ENCODE peak calls at places on chromosomes 5 and 9, in seven cellular contexts. P, S, B, W, C, I and K are unnamed samples.
A peak's percentile ranks its signal among the peaks of the same experiment; 100 is the strongest.

GRCh38 chr5:45105491-45105994 is 296.8 kb downstream of the MRPS30 start:
- DNase-seq in P (no peak), S (no peak), B (no peak), W (no peak), C (no peak), I (no peak), K (no peak)

GRCh38 chr9:2281031-2281802 is 266.1 kb downstream of the SMARCA2 start:
- DNase-seq in P (no peak), S (peak; percentile 5), B (peak; percentile 50), W (peak; percentile 8), C (no peak), I (no peak), K (no peak)

GRCh38 chr5:57680686-57681085 is 198.1 kb upstream of the ACTBL2 start:
- DNase-seq in P (no peak), S (no peak), B (peak; percentile 73), W (no peak), C (no peak), I (no peak), K (no peak)

GRCh38 chr9:128805661-128806060 is 12.6 kb upstream of the ENDOG start:
- DNase-seq in P (no peak), S (no peak), B (no peak), W (no peak), C (no peak), I (no peak), K (no peak)

GRCh38 chr9:114694146-114694545 is 12.2 kb upstream of the TEX48 start:
- DNase-seq in P (no peak), S (no peak), B (no peak), W (peak; percentile 23), C (no peak), I (no peak), K (no peak)

GRCh38 chr5:106601605-106602004 is 1069.1 kb downstream of the EFNA5 start:
- DNase-seq in P (no peak), S (no peak), B (peak; percentile 56), W (no peak), C (no peak), I (no peak), K (no peak)

GRCh38 chr5:173456751-173457171 is 128.5 kb upstream of the STC2 start:
- DNase-seq in P (no peak), S (no peak), B (no peak), W (peak; percentile 81), C (no peak), I (no peak), K (no peak)

GRCh38 chr9:38318755-38319495 is 73.6 kb upstream of the ALDH1B1 start:
- DNase-seq in P (no peak), S (no peak), B (peak; percentile 69), W (peak; percentile 72), C (no peak), I (no peak), K (no peak)

GRCh38 chr5:90909091-90909503 is 350.5 kb downstream of the ADGRV1 start:
- DNase-seq in P (no peak), S (no peak), B (no peak), W (peak; percentile 39), C (no peak), I (no peak), K (no peak)

GRCh38 chr9:105065119-105066088 is 137.4 kb upstream of the ABCA1 start:
- DNase-seq in P (no peak), S (no peak), B (no peak), W (no peak), C (no peak), I (no peak), K (no peak)

GRCh38 chr9:22395585-22396205 is 50.9 kb upstream of the DMRTA1 start:
- DNase-seq in P (no peak), S (no peak), B (peak; percentile 80), W (peak; percentile 2), C (no peak), I (no peak), K (no peak)

GRCh38 chr9:5951686-5952211 is 61.1 kb downstream of the MLANA start:
- DNase-seq in P (no peak), S (no peak), B (peak; percentile 55), W (peak; percentile 83), C (no peak), I (no peak), K (no peak)

GRCh38 chr9:132185164-132186009 is 23.5 kb downstream of the NTNG2 start:
- DNase-seq in P (no peak), S (no peak), B (no peak), W (no peak), C (no peak), I (no peak), K (no peak)

GRCh38 chr5:14109041-14109747 is 33.9 kb upstream of the TRIO start:
- DNase-seq in P (peak; percentile 31), S (no peak), B (peak; percentile 86), W (peak; percentile 75), C (no peak), I (no peak), K (no peak)

GRCh38 chr9:137277329-137278041 is at the start of gene TOR4A:
- DNase-seq in P (peak; percentile 79), S (peak; percentile 86), B (peak; percentile 69), W (peak; percentile 86), C (peak; percentile 44), I (peak; percentile 90), K (no peak)

GRCh38 chr9:124964604-124965003 is 23.7 kb upstream of the GOLGA1 start:
- DNase-seq in P (no peak), S (no peak), B (no peak), W (no peak), C (no peak), I (peak; percentile 41), K (no peak)

GRCh38 chr9:6805532-6805931 is 47.8 kb downstream of the KDM4C start:
- DNase-seq in P (no peak), S (no peak), B (no peak), W (peak; percentile 80), C (no peak), I (no peak), K (no peak)

GRCh38 chr5:81994679-81995078 is 22.9 kb downstream of the ATG10 start:
- DNase-seq in P (no peak), S (no peak), B (peak; percentile 69), W (peak; percentile 17), C (no peak), I (no peak), K (no peak)

GRCh38 chr5:120035815-120036577 is 406.6 kb downstream of the FAM170A start:
- DNase-seq in P (no peak), S (no peak), B (no peak), W (no peak), C (no peak), I (no peak), K (no peak)

GRCh38 chr5:67002832-67003231 is 193.8 kb downstream of the CD180 start:
- DNase-seq in P (no peak), S (no peak), B (no peak), W (no peak), C (no peak), I (no peak), K (no peak)

GRCh38 chr5:15501057-15501791 is 1.2 kb downstream of the FBXL7 start:
- DNase-seq in P (no peak), S (peak; percentile 65), B (peak; percentile 48), W (peak; percentile 76), C (peak; percentile 26), I (no peak), K (no peak)

GRCh38 chr9:100637787-100638186 is 59.9 kb downstream of the CAVIN4 start:
- DNase-seq in P (no peak), S (no peak), B (no peak), W (no peak), C (no peak), I (no peak), K (no peak)

GRCh38 chr9:33458444-33458843 is 11.1 kb upstream of the AQP3 start:
- DNase-seq in P (no peak), S (no peak), B (peak; percentile 96), W (peak; percentile 46), C (no peak), I (peak; percentile 52), K (no peak)

GRCh38 chr9:86009133-86009532 is 68.2 kb downstream of the NAA35 start:
- DNase-seq in P (no peak), S (no peak), B (no peak), W (no peak), C (no peak), I (no peak), K (no peak)

GRCh38 chr9:19281801-19282200 is 51.3 kb downstream of the DENND4C start:
- DNase-seq in P (no peak), S (no peak), B (peak; percentile 63), W (no peak), C (no peak), I (no peak), K (no peak)

DNA sequence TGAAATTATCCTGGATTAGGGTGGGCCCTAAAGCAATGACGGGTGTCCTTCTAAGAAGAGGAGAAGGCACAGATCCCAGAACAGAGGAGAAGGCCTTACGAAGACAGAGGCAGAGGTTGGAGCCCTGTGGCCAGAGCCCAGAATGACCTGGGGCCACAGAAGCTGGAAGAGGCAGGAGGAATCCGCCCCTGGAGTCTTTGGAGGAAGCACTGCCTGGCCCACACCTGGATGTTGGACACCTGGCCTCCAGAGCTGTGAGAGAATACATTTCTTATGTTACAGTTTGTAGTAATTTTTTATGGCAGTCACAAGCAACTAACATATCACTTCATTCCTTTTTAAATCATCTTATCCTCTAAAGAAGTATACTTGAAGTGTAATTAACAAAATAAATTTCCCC is 8.5 kb downstream of the MRPL36 start:
- DNase-seq in P (no peak), S (no peak), B (no peak), W (no peak), C (no peak), I (no peak), K (no peak)
- TF ChIP-seq CTCF in P (no peak), S (no peak), B (no peak), W (no peak), C (no peak), I (no peak), K (no peak)

DNA sequence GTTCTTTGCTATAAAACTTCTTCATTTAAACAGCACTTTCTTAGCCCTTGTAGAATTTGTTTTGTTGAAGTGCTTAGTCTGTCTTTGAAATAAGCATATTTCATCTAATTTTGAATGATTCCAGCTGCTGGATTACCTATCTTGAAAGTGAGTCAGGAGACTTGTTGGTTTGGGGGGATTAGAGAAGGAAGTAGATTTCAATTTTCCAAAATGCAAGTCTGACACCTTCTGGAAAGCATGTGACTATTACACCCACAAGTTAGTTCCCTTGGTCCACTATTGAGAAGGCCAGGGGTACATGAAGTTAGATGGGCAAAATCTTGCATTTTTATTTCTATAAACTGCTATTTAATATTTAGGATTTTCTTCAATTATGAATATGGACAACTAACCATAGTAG is 96.4 kb upstream of the RANBP3L start:
- DNase-seq in P (no peak), S (no peak), B (peak; percentile 52), W (peak; percentile 17), C (no peak), I (peak; percentile 58), K (no peak)
- TF ChIP-seq CTCF in P (no peak), S (no peak), B (peak; percentile 40), W (peak; percentile 17), C (peak; percentile 23), I (peak; percentile 89), K (peak; percentile 53)

GRCh38 chr5:115246361-115246991 is 16.2 kb downstream of the PGGT1B start:
- DNase-seq in P (no peak), S (no peak), B (peak; percentile 54), W (peak; percentile 48), C (no peak), I (peak; percentile 61), K (no peak)
- TF ChIP-seq CTCF in P (no peak), S (peak; percentile 62), B (peak; percentile 52), W (peak; percentile 83), C (peak; percentile 59), I (peak; percentile 91), K (peak; percentile 89)

DNA sequence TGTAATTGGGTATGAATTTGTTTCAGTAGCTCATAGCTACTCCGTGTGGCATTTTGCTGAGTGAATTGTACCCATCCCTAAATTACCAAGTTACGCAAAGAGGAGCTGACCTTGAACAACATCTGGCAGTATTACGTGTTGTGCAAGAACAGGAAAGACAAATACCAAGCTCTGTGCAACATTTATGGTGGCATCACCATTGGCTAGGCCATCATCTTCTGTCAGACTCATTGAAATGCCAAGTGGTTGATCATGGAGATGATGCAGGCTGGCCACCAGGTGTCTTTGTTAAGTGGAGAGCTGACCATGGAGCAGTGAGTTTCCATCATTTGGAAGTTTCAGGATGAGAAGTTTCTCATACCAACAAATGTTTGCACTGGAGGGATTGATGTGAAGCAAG is 15.0 kb downstream of the ZSWIM6 start:
- DNase-seq in P (no peak), S (no peak), B (no peak), W (no peak), C (no peak), I (no peak), K (no peak)
- TF ChIP-seq CTCF in P (no peak), S (no peak), B (peak; percentile 12), W (no peak), C (no peak), I (no peak), K (no peak)